ENCODE peak calls at places on chromosome 7, in eight cellular contexts. One of them, this sample, is unnamed.

GRCh38 chr7:130377178-130377577 is 3.1 kb upstream of the CPA1 start:
- DNase-seq in B cell: no peak
- DNase-seq in stomach: no peak
- DNase-seq in AG09309: no peak
- DNase-seq in AG04450: no peak
- DNase-seq in CD8-positive, alpha-beta T cell: no peak
- DNase-seq in GM12865: no peak
- DNase-seq in lower leg skin: no peak
- DNase-seq in this sample: peak; percentile 82

GRCh38 chr7:75950111-75950681 is 35.2 kb downstream of the POR start:
- DNase-seq in B cell: no peak
- DNase-seq in stomach: no peak
- DNase-seq in AG09309: no peak
- DNase-seq in AG04450: no peak
- DNase-seq in CD8-positive, alpha-beta T cell: no peak
- DNase-seq in GM12865: no peak
- DNase-seq in lower leg skin: no peak
- DNase-seq in this sample: no peak

GRCh38 chr7:151342811-151343210 is 1.2 kb downstream of the NUB1 start:
- DNase-seq in B cell: no peak
- DNase-seq in stomach: no peak
- DNase-seq in AG09309: no peak
- DNase-seq in AG04450: no peak
- DNase-seq in CD8-positive, alpha-beta T cell: no peak
- DNase-seq in GM12865: peak; percentile 41
- DNase-seq in lower leg skin: no peak
- DNase-seq in this sample: no peak

GRCh38 chr7:84412161-84412969 is 217.8 kb upstream of the SEMA3A start:
- DNase-seq in B cell: no peak
- DNase-seq in stomach: no peak
- DNase-seq in AG09309: peak; percentile 97
- DNase-seq in AG04450: peak; percentile 93
- DNase-seq in CD8-positive, alpha-beta T cell: no peak
- DNase-seq in GM12865: no peak
- DNase-seq in lower leg skin: no peak
- DNase-seq in this sample: no peak

GRCh38 chr7:1124164-1124563 is 35.8 kb downstream of the ZFAND2A start:
- DNase-seq in B cell: no peak
- DNase-seq in stomach: no peak
- DNase-seq in AG09309: no peak
- DNase-seq in AG04450: no peak
- DNase-seq in CD8-positive, alpha-beta T cell: no peak
- DNase-seq in GM12865: no peak
- DNase-seq in lower leg skin: no peak
- DNase-seq in this sample: no peak

GRCh38 chr7:22564511-22565045 is 64.6 kb upstream of the STEAP1B start:
- DNase-seq in B cell: no peak
- DNase-seq in stomach: no peak
- DNase-seq in AG09309: peak; percentile 86
- DNase-seq in AG04450: no peak
- DNase-seq in CD8-positive, alpha-beta T cell: no peak
- DNase-seq in GM12865: no peak
- DNase-seq in lower leg skin: no peak
- DNase-seq in this sample: peak; percentile 38

GRCh38 chr7:135801045-135801693 is 52.6 kb upstream of the FAM180A start:
- DNase-seq in B cell: peak; percentile 59
- DNase-seq in stomach: no peak
- DNase-seq in AG09309: peak; percentile 27
- DNase-seq in AG04450: peak; percentile 34
- DNase-seq in CD8-positive, alpha-beta T cell: peak; percentile 32
- DNase-seq in GM12865: peak; percentile 72
- DNase-seq in lower leg skin: no peak
- DNase-seq in this sample: peak; percentile 17

GRCh38 chr7:25894902-25895791 is 256.9 kb upstream of the NFE2L3 start:
- DNase-seq in B cell: peak; percentile 84
- DNase-seq in stomach: peak; percentile 79
- DNase-seq in AG09309: no peak
- DNase-seq in AG04450: no peak
- DNase-seq in CD8-positive, alpha-beta T cell: peak; percentile 63
- DNase-seq in GM12865: peak; percentile 80
- DNase-seq in lower leg skin: peak; percentile 53
- DNase-seq in this sample: peak; percentile 75

GRCh38 chr7:17528636-17529035 is 230.2 kb downstream of the AHR start:
- DNase-seq in B cell: no peak
- DNase-seq in stomach: no peak
- DNase-seq in AG09309: no peak
- DNase-seq in AG04450: no peak
- DNase-seq in CD8-positive, alpha-beta T cell: no peak
- DNase-seq in GM12865: no peak
- DNase-seq in lower leg skin: no peak
- DNase-seq in this sample: no peak

GRCh38 chr7:82410461-82410860 is 33.1 kb downstream of the CACNA2D1 start:
- DNase-seq in B cell: no peak
- DNase-seq in stomach: no peak
- DNase-seq in AG09309: no peak
- DNase-seq in AG04450: no peak
- DNase-seq in CD8-positive, alpha-beta T cell: no peak
- DNase-seq in GM12865: no peak
- DNase-seq in lower leg skin: no peak
- DNase-seq in this sample: no peak

GRCh38 chr7:42691030-42691639 is 220.7 kb downstream of the C7orf25 start:
- DNase-seq in B cell: no peak
- DNase-seq in stomach: no peak
- DNase-seq in AG09309: peak; percentile 7
- DNase-seq in AG04450: no peak
- DNase-seq in CD8-positive, alpha-beta T cell: no peak
- DNase-seq in GM12865: peak; percentile 20
- DNase-seq in lower leg skin: no peak
- DNase-seq in this sample: no peak

GRCh38 chr7:135718794-135719436 is 9.1 kb downstream of the SLC13A4 start:
- DNase-seq in B cell: no peak
- DNase-seq in stomach: no peak
- DNase-seq in AG09309: no peak
- DNase-seq in AG04450: no peak
- DNase-seq in CD8-positive, alpha-beta T cell: no peak
- DNase-seq in GM12865: no peak
- DNase-seq in lower leg skin: no peak
- DNase-seq in this sample: no peak

GRCh38 chr7:47485640-47486435 is 96.1 kb downstream of the TNS3 start:
- DNase-seq in B cell: no peak
- DNase-seq in stomach: peak; percentile 89
- DNase-seq in AG09309: no peak
- DNase-seq in AG04450: no peak
- DNase-seq in CD8-positive, alpha-beta T cell: no peak
- DNase-seq in GM12865: no peak
- DNase-seq in lower leg skin: no peak
- DNase-seq in this sample: peak; percentile 94

GRCh38 chr7:82674319-82674718 is 230.7 kb upstream of the CACNA2D1 start:
- DNase-seq in B cell: no peak
- DNase-seq in stomach: no peak
- DNase-seq in AG09309: no peak
- DNase-seq in AG04450: no peak
- DNase-seq in CD8-positive, alpha-beta T cell: no peak
- DNase-seq in GM12865: no peak
- DNase-seq in lower leg skin: no peak
- DNase-seq in this sample: no peak

DNA sequence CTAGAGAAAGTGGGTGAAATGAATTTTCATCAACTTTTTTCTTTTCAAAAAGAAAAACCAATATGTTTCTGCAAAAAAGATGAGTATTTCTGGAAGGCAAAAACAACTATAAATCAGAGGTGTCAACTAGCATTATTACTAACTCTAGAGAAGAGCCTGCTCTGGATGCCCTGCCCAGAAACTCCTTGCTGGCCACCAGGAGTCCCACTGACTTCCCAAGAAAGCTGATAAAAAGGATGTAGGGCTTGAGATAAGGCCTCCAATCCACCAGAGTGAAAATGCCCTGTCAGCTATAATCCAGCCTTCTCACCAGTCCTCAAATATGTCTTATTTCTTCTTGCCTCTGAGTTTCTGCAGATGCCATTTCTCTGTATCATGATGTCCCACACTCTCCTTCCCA is 16.7 kb upstream of the FZD1 start:
- DNase-seq in B cell: no peak
- DNase-seq in stomach: no peak
- DNase-seq in AG09309: no peak
- DNase-seq in AG04450: no peak
- DNase-seq in CD8-positive, alpha-beta T cell: no peak
- DNase-seq in GM12865: no peak
- DNase-seq in lower leg skin: no peak
- DNase-seq in this sample: no peak
- TF ChIP-seq CTCF in B cell: no peak
- TF ChIP-seq CTCF in stomach: no peak
- TF ChIP-seq CTCF in AG09309: no peak
- TF ChIP-seq CTCF in AG04450: no peak
- TF ChIP-seq CTCF in CD8-positive, alpha-beta T cell: no peak
- TF ChIP-seq CTCF in GM12865: no peak
- TF ChIP-seq CTCF in lower leg skin: no peak
- TF ChIP-seq CTCF in this sample: no peak

GRCh38 chr7:125599387-125599786 is 669.8 kb upstream of the POT1 start:
- DNase-seq in B cell: no peak
- DNase-seq in stomach: no peak
- DNase-seq in AG09309: no peak
- DNase-seq in AG04450: no peak
- DNase-seq in CD8-positive, alpha-beta T cell: no peak
- DNase-seq in GM12865: no peak
- DNase-seq in lower leg skin: no peak
- DNase-seq in this sample: no peak

GRCh38 chr7:125605241-125605640 is 675.6 kb upstream of the POT1 start:
- DNase-seq in B cell: no peak
- DNase-seq in stomach: no peak
- DNase-seq in AG09309: no peak
- DNase-seq in AG04450: no peak
- DNase-seq in CD8-positive, alpha-beta T cell: no peak
- DNase-seq in GM12865: no peak
- DNase-seq in lower leg skin: no peak
- DNase-seq in this sample: no peak

GRCh38 chr7:125606661-125607060 is 677.0 kb upstream of the POT1 start:
- DNase-seq in B cell: no peak
- DNase-seq in stomach: no peak
- DNase-seq in AG09309: no peak
- DNase-seq in AG04450: no peak
- DNase-seq in CD8-positive, alpha-beta T cell: no peak
- DNase-seq in GM12865: no peak
- DNase-seq in lower leg skin: no peak
- DNase-seq in this sample: no peak

DNA sequence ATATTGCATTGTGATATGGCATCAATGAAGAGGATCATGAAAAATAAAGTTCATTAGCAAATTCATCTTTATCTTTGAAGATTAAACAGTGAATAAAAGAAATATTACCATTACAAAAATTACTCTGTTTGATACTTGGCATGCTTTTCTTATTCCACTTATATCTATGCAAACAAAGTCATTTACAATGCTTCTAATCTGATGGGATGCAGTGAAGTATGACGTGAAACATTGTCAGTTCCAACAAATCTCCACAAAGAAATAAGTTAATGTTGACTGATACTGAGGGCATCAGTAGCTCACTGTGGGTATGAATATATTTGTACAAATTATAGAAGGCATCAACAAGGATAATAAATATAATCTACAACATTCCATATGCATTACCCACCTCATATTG is 672.8 kb upstream of the POT1 start:
- DNase-seq in B cell: no peak
- DNase-seq in stomach: no peak
- DNase-seq in AG09309: no peak
- DNase-seq in AG04450: no peak
- DNase-seq in CD8-positive, alpha-beta T cell: no peak
- DNase-seq in GM12865: no peak
- DNase-seq in lower leg skin: no peak
- DNase-seq in this sample: no peak
- TF ChIP-seq CTCF in B cell: no peak
- TF ChIP-seq CTCF in stomach: no peak
- TF ChIP-seq CTCF in AG09309: no peak
- TF ChIP-seq CTCF in AG04450: no peak
- TF ChIP-seq CTCF in CD8-positive, alpha-beta T cell: no peak
- TF ChIP-seq CTCF in GM12865: no peak
- TF ChIP-seq CTCF in lower leg skin: no peak
- TF ChIP-seq CTCF in this sample: no peak

DNA sequence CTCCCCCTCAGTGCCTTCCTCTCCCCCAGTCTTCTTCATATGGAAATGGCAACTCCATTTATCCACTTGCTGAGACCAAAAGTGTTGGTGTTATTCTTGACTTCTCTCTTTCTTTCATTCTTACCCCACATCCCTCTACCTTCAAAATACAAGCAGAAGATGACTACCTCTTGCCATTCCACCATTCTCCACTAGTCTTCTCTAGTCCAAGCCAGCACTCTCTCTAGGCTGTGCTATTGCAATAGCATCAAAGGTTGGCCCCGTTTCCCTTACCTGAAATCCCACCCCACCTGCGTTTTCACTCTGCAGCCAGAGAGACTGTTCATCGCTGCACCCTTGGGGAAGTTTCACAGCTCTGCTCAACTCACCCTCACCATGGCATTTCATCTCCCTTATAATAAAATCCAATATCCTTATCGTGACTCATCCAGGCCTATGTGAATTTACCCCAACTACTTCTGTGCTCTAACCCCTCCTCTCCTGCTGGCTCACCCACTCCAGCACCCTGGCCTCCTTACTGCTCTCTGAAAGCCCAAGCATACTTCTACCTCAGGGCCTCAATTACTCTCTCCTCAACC is 109.1 kb downstream of the LSM5 start:
- DNase-seq in B cell: no peak
- DNase-seq in stomach: no peak
- DNase-seq in AG09309: no peak
- DNase-seq in AG04450: no peak
- DNase-seq in CD8-positive, alpha-beta T cell: no peak
- DNase-seq in GM12865: no peak
- DNase-seq in lower leg skin: no peak
- DNase-seq in this sample: no peak
- TF ChIP-seq CTCF in B cell: no peak
- TF ChIP-seq CTCF in stomach: no peak
- TF ChIP-seq CTCF in AG09309: no peak
- TF ChIP-seq CTCF in AG04450: no peak
- TF ChIP-seq CTCF in CD8-positive, alpha-beta T cell: no peak
- TF ChIP-seq CTCF in GM12865: peak; percentile 10
- TF ChIP-seq CTCF in lower leg skin: no peak
- TF ChIP-seq CTCF in this sample: no peak

GRCh38 chr7:92177362-92177761 is 1.6 kb downstream of the LRRD1 start:
- DNase-seq in B cell: no peak
- DNase-seq in stomach: no peak
- DNase-seq in AG09309: peak; percentile 7
- DNase-seq in AG04450: no peak
- DNase-seq in CD8-positive, alpha-beta T cell: no peak
- DNase-seq in GM12865: no peak
- DNase-seq in lower leg skin: no peak
- DNase-seq in this sample: no peak

GRCh38 chr7:92179393-92179924 is 517 bp upstream of the LRRD1 start:
- DNase-seq in B cell: no peak
- DNase-seq in stomach: no peak
- DNase-seq in AG09309: no peak
- DNase-seq in AG04450: no peak
- DNase-seq in CD8-positive, alpha-beta T cell: no peak
- DNase-seq in GM12865: no peak
- DNase-seq in lower leg skin: no peak
- DNase-seq in this sample: peak; percentile 5

DNA sequence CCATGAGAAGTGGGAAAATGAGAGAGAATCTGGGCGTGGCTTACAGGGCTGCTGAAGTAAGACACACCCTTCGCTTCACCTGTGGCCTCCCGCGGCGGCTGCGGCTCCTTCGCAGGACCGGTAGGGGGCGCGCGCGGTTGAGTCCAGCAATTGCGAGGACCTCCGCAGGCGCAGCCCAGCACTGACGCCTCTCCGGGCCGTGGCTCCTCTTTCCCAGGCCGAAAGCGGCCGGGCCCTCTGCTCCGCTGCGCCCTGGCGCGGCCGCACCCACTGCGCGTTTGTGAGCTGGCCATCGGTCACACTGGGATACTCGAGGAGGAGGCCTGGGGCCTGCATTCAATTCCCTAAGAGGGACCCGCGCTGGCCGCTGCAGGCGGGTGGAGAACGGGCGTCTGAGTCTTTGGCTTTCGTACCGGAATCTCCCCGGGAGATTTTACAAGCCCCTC is at the start of gene LRRD1:
- DNase-seq in B cell: peak; percentile 82
- DNase-seq in stomach: peak; percentile 94
- DNase-seq in AG09309: peak; percentile 33
- DNase-seq in AG04450: peak; percentile 44
- DNase-seq in CD8-positive, alpha-beta T cell: peak; percentile 92
- DNase-seq in GM12865: peak; percentile 89
- DNase-seq in lower leg skin: peak; percentile 85
- DNase-seq in this sample: peak; percentile 96
- TF ChIP-seq CTCF in B cell: peak; percentile 100
- TF ChIP-seq CTCF in stomach: peak; percentile 88
- TF ChIP-seq CTCF in AG09309: peak; percentile 97
- TF ChIP-seq CTCF in AG04450: peak; percentile 95
- TF ChIP-seq CTCF in CD8-positive, alpha-beta T cell: peak; percentile 97
- TF ChIP-seq CTCF in GM12865: peak; percentile 97
- TF ChIP-seq CTCF in lower leg skin: peak; percentile 83
- TF ChIP-seq CTCF in this sample: peak; percentile 98